ENCODE peak calls at places on chromosomes 4 and X, in nine cellular contexts. K is adrenal gland; A is stimulated activated CD4-positive, alpha-beta T cell treated with anti-CD3 and anti-CD28 coated beads, TNF-alpha, amount 100 ng/mL, for 4 hours; W is T-helper 17 cell; H is fibroblast of lung; J is amniotic stem cell; N is SK-N-MC; Y is cardiac fibroblast; G is stimulated activated CD8-positive, alpha-beta memory T cell treated with anti-CD3 and anti-CD28 coated beads, Interleukin-15, amount 100 ng/mL, for 4 hours. X is an unnamed sample.

GRCh38 chr4:71221510-71222466 is 117.0 kb upstream of the SLC4A4 start:
- DNase-seq in K (no peak), A (no peak), W (no peak), H (no peak), J (no peak), N (no peak), Y (no peak), G (no peak), X (no peak)

GRCh38 chr4:119300072-119300387 is 21.9 kb downstream of the FABP2 start:
- DNase-seq in K (peak; percentile 60), A (no peak), W (no peak), H (peak; percentile 65), J (no peak), N (no peak), Y (peak; percentile 77), G (no peak), X (no peak)

GRCh38 chr4:185916683-185917082 is 104.7 kb upstream of the SORBS2 start:
- DNase-seq in K (no peak), A (no peak), W (no peak), H (no peak), J (no peak), N (no peak), Y (no peak), G (no peak), X (no peak)

GRCh38 chr4:83328486-83328885 is 6.2 kb downstream of the HPSE start:
- DNase-seq in K (no peak), A (no peak), W (no peak), H (no peak), J (no peak), N (no peak), Y (no peak), G (no peak), X (no peak)

GRCh38 chr4:7815562-7815961 is 124.1 kb downstream of the AFAP1 start:
- DNase-seq in K (peak; percentile 65), A (no peak), W (no peak), H (peak; percentile 94), J (peak; percentile 35), N (no peak), Y (peak; percentile 72), G (no peak), X (no peak)

GRCh38 chrX:135295238-135295943 is 13.9 kb upstream of the ETDC start:
- DNase-seq in K (peak; percentile 27), A (peak; percentile 23), W (peak; percentile 36), H (peak; percentile 51), J (no peak), N (no peak), Y (peak; percentile 38), G (peak; percentile 19), X (peak; percentile 41)

GRCh38 chr4:136863756-136864155 is 668.5 kb downstream of the PCDH18 start:
- DNase-seq in K (no peak), A (no peak), W (no peak), H (peak; percentile 13), J (no peak), N (no peak), Y (peak; percentile 24), G (no peak), X (no peak)

GRCh38 chr4:101724093-101724492 is 66.4 kb upstream of the BANK1 start:
- DNase-seq in K (no peak), A (no peak), W (no peak), H (no peak), J (no peak), N (no peak), Y (no peak), G (no peak), X (no peak)

GRCh38 chrX:35288657-35289056 is 346.1 kb downstream of the FAM47B start:
- DNase-seq in K (no peak), A (no peak), W (no peak), H (no peak), J (no peak), N (no peak), Y (no peak), G (no peak), X (no peak)

GRCh38 chr4:70709551-70710080 is 12.1 kb upstream of the RUFY3 start:
- DNase-seq in K (no peak), A (no peak), W (no peak), H (peak; percentile 68), J (no peak), N (no peak), Y (no peak), G (no peak), X (no peak)

GRCh38 chr4:145566767-145567166 is 52.4 kb upstream of the MMAA start:
- DNase-seq in K (no peak), A (no peak), W (no peak), H (no peak), J (no peak), N (no peak), Y (no peak), G (no peak), X (no peak)

GRCh38 chr4:74056858-74057562 is 18.5 kb upstream of the CXCL3 start:
- DNase-seq in K (no peak), A (no peak), W (no peak), H (peak; percentile 78), J (peak; percentile 37), N (peak; percentile 64), Y (peak; percentile 74), G (no peak), X (no peak)

GRCh38 chr4:40241026-40241425 is 44.2 kb downstream of the RHOH start:
- DNase-seq in K (no peak), A (no peak), W (no peak), H (no peak), J (no peak), N (no peak), Y (no peak), G (no peak), X (no peak)

GRCh38 chr4:85381968-85382367 is 93.0 kb upstream of the ARHGAP24 start:
- DNase-seq in K (no peak), A (no peak), W (no peak), H (no peak), J (no peak), N (no peak), Y (no peak), G (no peak), X (no peak)

GRCh38 chrX:153824348-153824747 is 6.0 kb downstream of the PDZD4 start:
- DNase-seq in K (no peak), A (no peak), W (no peak), H (no peak), J (no peak), N (no peak), Y (no peak), G (no peak), X (no peak)

GRCh38 chr4:137735561-137736104 is 203.3 kb upstream of the PCDH18 start:
- DNase-seq in K (no peak), A (no peak), W (no peak), H (no peak), J (no peak), N (no peak), Y (peak; percentile 15), G (no peak), X (no peak)

GRCh38 chrX:29143356-29143755 is 556.1 kb downstream of the IL1RAPL1 start:
- DNase-seq in K (no peak), A (no peak), W (no peak), H (peak; percentile 60), J (peak; percentile 0), N (no peak), Y (peak; percentile 27), G (no peak), X (no peak)

GRCh38 chrX:153944140-153944799 is at the start of gene RENBP:
- DNase-seq in K (no peak), A (no peak), W (peak; percentile 25), H (no peak), J (no peak), N (no peak), Y (no peak), G (no peak), X (no peak)

GRCh38 chr4:163666335-163666888 is 171.9 kb downstream of the TMA16 start:
- DNase-seq in K (no peak), A (no peak), W (no peak), H (no peak), J (no peak), N (peak; percentile 40), Y (no peak), G (no peak), X (no peak)

GRCh38 chr4:139887962-139888735 is 222.5 kb downstream of the MGST2 start:
- DNase-seq in K (no peak), A (no peak), W (no peak), H (no peak), J (no peak), N (no peak), Y (no peak), G (no peak), X (no peak)

GRCh38 chr4:104066533-104066932 is 346.7 kb upstream of the TACR3 start:
- DNase-seq in K (no peak), A (no peak), W (no peak), H (no peak), J (no peak), N (no peak), Y (no peak), G (no peak), X (no peak)

GRCh38 chr4:24770111-24770584 is 25.2 kb upstream of the SOD3 start:
- DNase-seq in K (no peak), A (no peak), W (no peak), H (peak; percentile 98), J (no peak), N (no peak), Y (peak; percentile 46), G (no peak), X (no peak)

GRCh38 chr4:71648923-71649322 is 135.0 kb downstream of the GC start:
- DNase-seq in K (no peak), A (no peak), W (no peak), H (no peak), J (no peak), N (no peak), Y (no peak), G (no peak), X (no peak)

GRCh38 chr4:112967109-112967508 is 82.3 kb upstream of the ANK2 start:
- DNase-seq in K (no peak), A (no peak), W (no peak), H (no peak), J (no peak), N (no peak), Y (no peak), G (no peak), X (no peak)

GRCh38 chr4:2968381-2968780 is 5.0 kb downstream of the GRK4 start:
- DNase-seq in K (no peak), A (no peak), W (no peak), H (peak; percentile 32), J (no peak), N (no peak), Y (peak; percentile 23), G (no peak), X (no peak)

GRCh38 chr4:168451744-168452394 is 28.4 kb downstream of the DDX60L start:
- DNase-seq in K (no peak), A (no peak), W (no peak), H (peak; percentile 85), J (no peak), N (no peak), Y (peak; percentile 35), G (no peak), X (no peak)

GRCh38 chr4:22456291-22456690 is 59.6 kb downstream of the ADGRA3 start:
- DNase-seq in K (no peak), A (no peak), W (no peak), H (no peak), J (no peak), N (no peak), Y (no peak), G (no peak), X (no peak)